ENCODE peak calls at places on chromosomes 3 and 15, in seven cellular contexts. One of them, this sample, is unnamed.

GRCh38 chr3:145739926-145740325 is 421.1 kb downstream of the PLOD2 start:
- DNase-seq in HepG2: no peak
- DNase-seq in dorsolateral prefrontal cortex: no peak
- DNase-seq in activated CD8-positive, alpha-beta T cell treated with anti-CD3 and anti-CD28 coated beads for 36 hours: no peak
- DNase-seq in fibroblast of pulmonary artery: peak
- DNase-seq in B cell: no peak
- DNase-seq in IMR-90: peak
- DNase-seq in this sample: no peak

GRCh38 chr3:117114517-117115265 is 405.1 kb downstream of the TUSC7 start:
- DNase-seq in HepG2: no peak
- DNase-seq in dorsolateral prefrontal cortex: no peak
- DNase-seq in activated CD8-positive, alpha-beta T cell treated with anti-CD3 and anti-CD28 coated beads for 36 hours: no peak
- DNase-seq in fibroblast of pulmonary artery: no peak
- DNase-seq in B cell: no peak
- DNase-seq in IMR-90: no peak
- DNase-seq in this sample: no peak

GRCh38 chr3:9778102-9778501 is 8.4 kb upstream of the CAMK1 start:
- DNase-seq in HepG2: no peak
- DNase-seq in dorsolateral prefrontal cortex: peak
- DNase-seq in activated CD8-positive, alpha-beta T cell treated with anti-CD3 and anti-CD28 coated beads for 36 hours: peak
- DNase-seq in fibroblast of pulmonary artery: peak
- DNase-seq in B cell: no peak
- DNase-seq in IMR-90: peak
- DNase-seq in this sample: no peak

GRCh38 chr3:1055870-1056269 is 37.0 kb upstream of the CNTN6 start:
- DNase-seq in HepG2: no peak
- DNase-seq in dorsolateral prefrontal cortex: no peak
- DNase-seq in activated CD8-positive, alpha-beta T cell treated with anti-CD3 and anti-CD28 coated beads for 36 hours: no peak
- DNase-seq in fibroblast of pulmonary artery: no peak
- DNase-seq in B cell: no peak
- DNase-seq in IMR-90: no peak
- DNase-seq in this sample: no peak

GRCh38 chr3:26915208-26915607 is 292.6 kb downstream of the LRRC3B start:
- DNase-seq in HepG2: no peak
- DNase-seq in dorsolateral prefrontal cortex: no peak
- DNase-seq in activated CD8-positive, alpha-beta T cell treated with anti-CD3 and anti-CD28 coated beads for 36 hours: no peak
- DNase-seq in fibroblast of pulmonary artery: no peak
- DNase-seq in B cell: no peak
- DNase-seq in IMR-90: no peak
- DNase-seq in this sample: no peak

GRCh38 chr15:101407439-101407838 is 82.1 kb downstream of the PCSK6 start:
- DNase-seq in HepG2: no peak
- DNase-seq in dorsolateral prefrontal cortex: no peak
- DNase-seq in activated CD8-positive, alpha-beta T cell treated with anti-CD3 and anti-CD28 coated beads for 36 hours: peak
- DNase-seq in fibroblast of pulmonary artery: no peak
- DNase-seq in B cell: peak
- DNase-seq in IMR-90: no peak
- DNase-seq in this sample: no peak

GRCh38 chr15:65369148-65369547 is 8.7 kb downstream of the IGDCC3 start:
- DNase-seq in HepG2: no peak
- DNase-seq in dorsolateral prefrontal cortex: peak
- DNase-seq in activated CD8-positive, alpha-beta T cell treated with anti-CD3 and anti-CD28 coated beads for 36 hours: no peak
- DNase-seq in fibroblast of pulmonary artery: no peak
- DNase-seq in B cell: no peak
- DNase-seq in IMR-90: no peak
- DNase-seq in this sample: no peak

GRCh38 chr15:98626153-98626552 is 22.2 kb upstream of the IGF1R start:
- DNase-seq in HepG2: no peak
- DNase-seq in dorsolateral prefrontal cortex: no peak
- DNase-seq in activated CD8-positive, alpha-beta T cell treated with anti-CD3 and anti-CD28 coated beads for 36 hours: no peak
- DNase-seq in fibroblast of pulmonary artery: no peak
- DNase-seq in B cell: no peak
- DNase-seq in IMR-90: no peak
- DNase-seq in this sample: no peak

GRCh38 chr3:23071758-23072157 is 131.4 kb upstream of the UBE2E2 start:
- DNase-seq in HepG2: no peak
- DNase-seq in dorsolateral prefrontal cortex: no peak
- DNase-seq in activated CD8-positive, alpha-beta T cell treated with anti-CD3 and anti-CD28 coated beads for 36 hours: no peak
- DNase-seq in fibroblast of pulmonary artery: no peak
- DNase-seq in B cell: peak
- DNase-seq in IMR-90: no peak
- DNase-seq in this sample: no peak

GRCh38 chr3:187777331-187778046 is 32.2 kb upstream of the BCL6 start:
- DNase-seq in HepG2: no peak
- DNase-seq in dorsolateral prefrontal cortex: no peak
- DNase-seq in activated CD8-positive, alpha-beta T cell treated with anti-CD3 and anti-CD28 coated beads for 36 hours: peak
- DNase-seq in fibroblast of pulmonary artery: peak
- DNase-seq in B cell: peak
- DNase-seq in IMR-90: peak
- DNase-seq in this sample: no peak

GRCh38 chr3:8853081-8853480 is 83.7 kb upstream of the OXTR start:
- DNase-seq in HepG2: no peak
- DNase-seq in dorsolateral prefrontal cortex: no peak
- DNase-seq in activated CD8-positive, alpha-beta T cell treated with anti-CD3 and anti-CD28 coated beads for 36 hours: no peak
- DNase-seq in fibroblast of pulmonary artery: peak
- DNase-seq in B cell: no peak
- DNase-seq in IMR-90: no peak
- DNase-seq in this sample: no peak

GRCh38 chr3:98172621-98173020 is 6.1 kb downstream of the OR5H15 start:
- DNase-seq in HepG2: no peak
- DNase-seq in dorsolateral prefrontal cortex: no peak
- DNase-seq in activated CD8-positive, alpha-beta T cell treated with anti-CD3 and anti-CD28 coated beads for 36 hours: no peak
- DNase-seq in fibroblast of pulmonary artery: no peak
- DNase-seq in B cell: no peak
- DNase-seq in IMR-90: no peak
- DNase-seq in this sample: no peak

GRCh38 chr3:15120986-15121385 is 22.0 kb upstream of the RBSN start:
- DNase-seq in HepG2: no peak
- DNase-seq in dorsolateral prefrontal cortex: no peak
- DNase-seq in activated CD8-positive, alpha-beta T cell treated with anti-CD3 and anti-CD28 coated beads for 36 hours: no peak
- DNase-seq in fibroblast of pulmonary artery: no peak
- DNase-seq in B cell: no peak
- DNase-seq in IMR-90: no peak
- DNase-seq in this sample: no peak

GRCh38 chr3:30643763-30644462 is 37.5 kb downstream of the TGFBR2 start:
- DNase-seq in HepG2: no peak
- DNase-seq in dorsolateral prefrontal cortex: no peak
- DNase-seq in activated CD8-positive, alpha-beta T cell treated with anti-CD3 and anti-CD28 coated beads for 36 hours: peak
- DNase-seq in fibroblast of pulmonary artery: no peak
- DNase-seq in B cell: peak
- DNase-seq in IMR-90: no peak
- DNase-seq in this sample: no peak

GRCh38 chr3:9695322-9695721 is 8.3 kb upstream of the CPNE9 start:
- DNase-seq in HepG2: no peak
- DNase-seq in dorsolateral prefrontal cortex: no peak
- DNase-seq in activated CD8-positive, alpha-beta T cell treated with anti-CD3 and anti-CD28 coated beads for 36 hours: no peak
- DNase-seq in fibroblast of pulmonary artery: no peak
- DNase-seq in B cell: no peak
- DNase-seq in IMR-90: no peak
- DNase-seq in this sample: peak

GRCh38 chr15:47466357-47466756 is 250.9 kb upstream of the SEMA6D start:
- DNase-seq in HepG2: no peak
- DNase-seq in dorsolateral prefrontal cortex: no peak
- DNase-seq in activated CD8-positive, alpha-beta T cell treated with anti-CD3 and anti-CD28 coated beads for 36 hours: no peak
- DNase-seq in fibroblast of pulmonary artery: peak
- DNase-seq in B cell: no peak
- DNase-seq in IMR-90: peak
- DNase-seq in this sample: no peak

GRCh38 chr3:42501681-42502428 is 588 bp upstream of the VIPR1 start:
- DNase-seq in HepG2: peak
- DNase-seq in dorsolateral prefrontal cortex: no peak
- DNase-seq in activated CD8-positive, alpha-beta T cell treated with anti-CD3 and anti-CD28 coated beads for 36 hours: peak
- DNase-seq in fibroblast of pulmonary artery: peak
- DNase-seq in B cell: peak
- DNase-seq in IMR-90: peak
- DNase-seq in this sample: peak

GRCh38 chr15:86316216-86316615 is 236.5 kb downstream of the AGBL1 start:
- DNase-seq in HepG2: no peak
- DNase-seq in dorsolateral prefrontal cortex: no peak
- DNase-seq in activated CD8-positive, alpha-beta T cell treated with anti-CD3 and anti-CD28 coated beads for 36 hours: no peak
- DNase-seq in fibroblast of pulmonary artery: no peak
- DNase-seq in B cell: no peak
- DNase-seq in IMR-90: no peak
- DNase-seq in this sample: no peak

GRCh38 chr3:138081371-138082084 is 33.9 kb downstream of the DZIP1L start:
- DNase-seq in HepG2: no peak
- DNase-seq in dorsolateral prefrontal cortex: no peak
- DNase-seq in activated CD8-positive, alpha-beta T cell treated with anti-CD3 and anti-CD28 coated beads for 36 hours: no peak
- DNase-seq in fibroblast of pulmonary artery: peak
- DNase-seq in B cell: no peak
- DNase-seq in IMR-90: peak
- DNase-seq in this sample: no peak

GRCh38 chr15:58523634-58524033 is 91.8 kb downstream of the LIPC start:
- DNase-seq in HepG2: no peak
- DNase-seq in dorsolateral prefrontal cortex: no peak
- DNase-seq in activated CD8-positive, alpha-beta T cell treated with anti-CD3 and anti-CD28 coated beads for 36 hours: no peak
- DNase-seq in fibroblast of pulmonary artery: no peak
- DNase-seq in B cell: no peak
- DNase-seq in IMR-90: no peak
- DNase-seq in this sample: no peak

GRCh38 chr15:58269455-58270414 is 131.6 kb downstream of the AQP9 start:
- DNase-seq in HepG2: peak
- DNase-seq in dorsolateral prefrontal cortex: no peak
- DNase-seq in activated CD8-positive, alpha-beta T cell treated with anti-CD3 and anti-CD28 coated beads for 36 hours: peak
- DNase-seq in fibroblast of pulmonary artery: peak
- DNase-seq in B cell: no peak
- DNase-seq in IMR-90: peak
- DNase-seq in this sample: no peak

GRCh38 chr3:107416138-107416537 is 38.9 kb downstream of the CCDC54 start:
- DNase-seq in HepG2: no peak
- DNase-seq in dorsolateral prefrontal cortex: no peak
- DNase-seq in activated CD8-positive, alpha-beta T cell treated with anti-CD3 and anti-CD28 coated beads for 36 hours: no peak
- DNase-seq in fibroblast of pulmonary artery: peak
- DNase-seq in B cell: no peak
- DNase-seq in IMR-90: peak
- DNase-seq in this sample: no peak

GRCh38 chr3:16665282-16665741 is 60.1 kb upstream of the DAZL start:
- DNase-seq in HepG2: no peak
- DNase-seq in dorsolateral prefrontal cortex: no peak
- DNase-seq in activated CD8-positive, alpha-beta T cell treated with anti-CD3 and anti-CD28 coated beads for 36 hours: no peak
- DNase-seq in fibroblast of pulmonary artery: peak
- DNase-seq in B cell: no peak
- DNase-seq in IMR-90: no peak
- DNase-seq in this sample: no peak

GRCh38 chr3:183579967-183580720 is 24.6 kb upstream of the KLHL6 start:
- DNase-seq in HepG2: no peak
- DNase-seq in dorsolateral prefrontal cortex: no peak
- DNase-seq in activated CD8-positive, alpha-beta T cell treated with anti-CD3 and anti-CD28 coated beads for 36 hours: no peak
- DNase-seq in fibroblast of pulmonary artery: peak
- DNase-seq in B cell: no peak
- DNase-seq in IMR-90: no peak
- DNase-seq in this sample: peak

GRCh38 chr15:70420421-70421196 is 322.9 kb upstream of the TLE3 start:
- DNase-seq in HepG2: no peak
- DNase-seq in dorsolateral prefrontal cortex: no peak
- DNase-seq in activated CD8-positive, alpha-beta T cell treated with anti-CD3 and anti-CD28 coated beads for 36 hours: no peak
- DNase-seq in fibroblast of pulmonary artery: no peak
- DNase-seq in B cell: no peak
- DNase-seq in IMR-90: no peak
- DNase-seq in this sample: no peak

GRCh38 chr3:72185549-72186484 is 400.9 kb upstream of the PROK2 start:
- DNase-seq in HepG2: peak
- DNase-seq in dorsolateral prefrontal cortex: no peak
- DNase-seq in activated CD8-positive, alpha-beta T cell treated with anti-CD3 and anti-CD28 coated beads for 36 hours: peak
- DNase-seq in fibroblast of pulmonary artery: peak
- DNase-seq in B cell: peak
- DNase-seq in IMR-90: peak
- DNase-seq in this sample: no peak
- TF ChIP-seq CTCF in HepG2: no peak
- TF ChIP-seq CTCF in dorsolateral prefrontal cortex: no peak
- TF ChIP-seq CTCF in activated CD8-positive, alpha-beta T cell treated with anti-CD3 and anti-CD28 coated beads for 36 hours: no peak
- TF ChIP-seq CTCF in fibroblast of pulmonary artery: no peak
- TF ChIP-seq CTCF in B cell: no peak
- TF ChIP-seq CTCF in IMR-90: no peak
- TF ChIP-seq CTCF in this sample: no peak

GRCh38 chr3:156554842-156555687 is at the start of gene SSR3:
- DNase-seq in HepG2: peak
- DNase-seq in dorsolateral prefrontal cortex: peak
- DNase-seq in activated CD8-positive, alpha-beta T cell treated with anti-CD3 and anti-CD28 coated beads for 36 hours: peak
- DNase-seq in fibroblast of pulmonary artery: peak
- DNase-seq in B cell: peak
- DNase-seq in IMR-90: peak
- DNase-seq in this sample: peak
- TF ChIP-seq CTCF in HepG2: no peak
- TF ChIP-seq CTCF in dorsolateral prefrontal cortex: no peak
- TF ChIP-seq CTCF in activated CD8-positive, alpha-beta T cell treated with anti-CD3 and anti-CD28 coated beads for 36 hours: no peak
- TF ChIP-seq CTCF in fibroblast of pulmonary artery: no peak
- TF ChIP-seq CTCF in B cell: no peak
- TF ChIP-seq CTCF in IMR-90: no peak
- TF ChIP-seq CTCF in this sample: peak

DNA sequence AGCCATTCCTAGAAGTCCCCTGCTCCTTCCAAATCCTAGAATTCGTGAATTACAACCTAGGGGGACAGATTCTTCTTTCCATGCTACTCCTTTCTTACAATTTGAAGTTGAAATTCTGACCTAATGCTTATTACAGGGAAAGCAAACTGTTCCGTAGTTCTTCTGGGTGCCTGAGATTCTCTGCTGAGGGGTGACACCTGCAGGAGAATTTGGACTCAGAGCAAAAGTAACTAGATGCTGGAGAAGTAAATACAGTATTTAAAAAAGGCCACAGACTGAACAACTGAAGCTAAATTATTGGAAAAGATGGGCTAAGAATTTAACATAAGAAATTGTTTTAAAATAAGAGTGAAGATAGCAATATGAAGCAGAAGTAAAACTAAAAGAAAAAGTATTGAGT is 37.9 kb downstream of the ACAD9 start:
- DNase-seq in HepG2: no peak
- DNase-seq in dorsolateral prefrontal cortex: no peak
- DNase-seq in activated CD8-positive, alpha-beta T cell treated with anti-CD3 and anti-CD28 coated beads for 36 hours: no peak
- DNase-seq in fibroblast of pulmonary artery: peak
- DNase-seq in B cell: peak
- DNase-seq in IMR-90: no peak
- DNase-seq in this sample: no peak
- TF ChIP-seq CTCF in HepG2: peak
- TF ChIP-seq CTCF in dorsolateral prefrontal cortex: no peak
- TF ChIP-seq CTCF in activated CD8-positive, alpha-beta T cell treated with anti-CD3 and anti-CD28 coated beads for 36 hours: no peak
- TF ChIP-seq CTCF in fibroblast of pulmonary artery: peak
- TF ChIP-seq CTCF in B cell: no peak
- TF ChIP-seq CTCF in IMR-90: no peak
- TF ChIP-seq CTCF in this sample: no peak

DNA sequence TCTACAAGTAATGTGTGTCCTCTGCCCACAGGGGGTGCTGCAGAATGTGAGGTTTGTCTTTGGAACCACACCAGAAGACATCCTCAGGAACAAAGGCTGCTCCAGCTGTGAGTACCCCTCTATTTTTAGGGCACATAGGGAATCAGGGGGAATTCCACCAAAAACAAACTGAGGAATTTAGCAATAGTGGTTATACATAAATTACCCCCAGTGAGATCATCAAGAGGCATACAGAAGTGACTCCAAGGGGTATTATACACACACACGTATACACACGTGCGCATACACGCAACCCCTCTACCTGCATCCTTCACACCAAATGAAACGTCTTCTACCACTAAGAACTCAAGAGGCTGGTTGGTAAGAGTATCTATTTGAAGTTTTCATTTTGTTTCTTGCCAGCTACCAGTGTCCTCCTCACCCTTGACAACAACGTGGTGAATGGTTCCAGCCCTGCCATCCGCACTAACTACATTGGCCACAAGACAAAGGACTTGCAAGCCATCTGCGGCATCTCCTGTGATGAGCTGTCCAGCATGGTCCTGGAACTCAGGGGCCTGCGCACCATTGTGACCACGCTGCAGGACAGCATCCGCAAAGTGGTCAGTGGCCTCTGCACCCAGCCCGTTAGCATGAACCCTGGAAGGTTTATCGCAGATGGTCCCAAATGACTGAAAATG is 2.8 kb downstream of the THBS1 start:
- DNase-seq in HepG2: peak
- DNase-seq in dorsolateral prefrontal cortex: no peak
- DNase-seq in activated CD8-positive, alpha-beta T cell treated with anti-CD3 and anti-CD28 coated beads for 36 hours: peak
- DNase-seq in fibroblast of pulmonary artery: peak
- DNase-seq in B cell: no peak
- DNase-seq in IMR-90: peak
- DNase-seq in this sample: no peak
- TF ChIP-seq CTCF in HepG2: peak
- TF ChIP-seq CTCF in dorsolateral prefrontal cortex: no peak
- TF ChIP-seq CTCF in activated CD8-positive, alpha-beta T cell treated with anti-CD3 and anti-CD28 coated beads for 36 hours: peak
- TF ChIP-seq CTCF in fibroblast of pulmonary artery: peak
- TF ChIP-seq CTCF in B cell: no peak
- TF ChIP-seq CTCF in IMR-90: peak
- TF ChIP-seq CTCF in this sample: peak

This sample was measured in heart left ventricle.